ENCODE peak calls at places on chromosomes 3 and 15, in seven cellular contexts. T is esophagus muscularis mucosa, V is suprapubic skin, B is mammary epithelial cell, M is Panc1, S is OCI-LY7, Z is GM12864. J is an unnamed sample.

GRCh38 chr3:44913868-44914468 is 39.6 kb downstream of the TGM4 start:
- DNase-seq in T (no peak), V (no peak), B (peak; percentile 68), M (peak; percentile 47), S (peak; percentile 69), Z (no peak), J (peak; percentile 77)

GRCh38 chr3:125055165-125055912 is 458 bp downstream of the HEG1 start:
- DNase-seq in T (no peak), V (no peak), B (no peak), M (no peak), S (peak; percentile 36), Z (no peak), J (peak; percentile 76)

GRCh38 chr3:41173926-41174702 is 25.2 kb upstream of the CTNNB1 start:
- DNase-seq in T (no peak), V (no peak), B (no peak), M (no peak), S (no peak), Z (no peak), J (no peak)

GRCh38 chr3:53350652-53351051 is 3.3 kb upstream of the DCP1A start:
- DNase-seq in T (no peak), V (no peak), B (no peak), M (no peak), S (peak; percentile 66), Z (no peak), J (no peak)

GRCh38 chr15:56739964-56740640 is 6.8 kb upstream of the ZNF280D start:
- DNase-seq in T (no peak), V (no peak), B (peak; percentile 6), M (no peak), S (peak; percentile 25), Z (no peak), J (no peak)

GRCh38 chr3:171792549-171792948 is 17.7 kb downstream of the PLD1 start:
- DNase-seq in T (no peak), V (no peak), B (peak; percentile 65), M (no peak), S (no peak), Z (no peak), J (no peak)

GRCh38 chr3:47009225-47010049 is 30.0 kb downstream of the NBEAL2 start:
- DNase-seq in T (peak; percentile 96), V (peak; percentile 92), B (peak; percentile 20), M (no peak), S (peak; percentile 53), Z (no peak), J (peak; percentile 99)

GRCh38 chr3:158731938-158732855 is at the start of gene RARRES1:
- DNase-seq in T (no peak), V (peak; percentile 85), B (peak; percentile 70), M (no peak), S (no peak), Z (peak; percentile 3), J (peak; percentile 84)

GRCh38 chr3:141828487-141829284 is 47.8 kb upstream of the ATP1B3 start:
- DNase-seq in T (no peak), V (peak; percentile 81), B (peak; percentile 79), M (no peak), S (no peak), Z (no peak), J (no peak)

GRCh38 chr3:28586325-28586724 is 237.7 kb upstream of the AZI2 start:
- DNase-seq in T (no peak), V (no peak), B (peak; percentile 71), M (no peak), S (no peak), Z (no peak), J (no peak)

GRCh38 chr15:69034352-69034751 is 19.9 kb downstream of the NOX5 start:
- DNase-seq in T (no peak), V (no peak), B (peak; percentile 95), M (peak; percentile 70), S (no peak), Z (no peak), J (no peak)

GRCh38 chr3:100306695-100307094 is 27.9 kb upstream of the NIT2 start:
- DNase-seq in T (no peak), V (no peak), B (no peak), M (no peak), S (no peak), Z (no peak), J (no peak)

GRCh38 chr3:32203854-32204253 is 34.6 kb upstream of the CMTM8 start:
- DNase-seq in T (no peak), V (no peak), B (peak; percentile 32), M (no peak), S (no peak), Z (no peak), J (no peak)

GRCh38 chr15:100124936-100125626 is 216.7 kb downstream of the ADAMTS17 start:
- DNase-seq in T (no peak), V (no peak), B (no peak), M (no peak), S (no peak), Z (no peak), J (no peak)

GRCh38 chr15:75023194-75024101 is at the start of gene PPCDC:
- DNase-seq in T (peak; percentile 97), V (peak; percentile 97), B (peak; percentile 93), M (peak; percentile 81), S (peak; percentile 97), Z (peak; percentile 88), J (peak; percentile 97)

GRCh38 chr15:66858423-66859207 is 156.6 kb downstream of the SMAD6 start:
- DNase-seq in T (no peak), V (no peak), B (no peak), M (no peak), S (no peak), Z (no peak), J (no peak)
- TF ChIP-seq CTCF in T (no peak), V (no peak), B (no peak), M (no peak), S (no peak), Z (no peak), J (no peak)

GRCh38 chr3:76668653-76669052 is 371.2 kb upstream of the ROBO2 start:
- DNase-seq in T (no peak), V (no peak), B (no peak), M (no peak), S (no peak), Z (no peak), J (no peak)

GRCh38 chr3:76669305-76669704 is 370.6 kb upstream of the ROBO2 start:
- DNase-seq in T (no peak), V (no peak), B (no peak), M (no peak), S (no peak), Z (no peak), J (no peak)

DNA sequence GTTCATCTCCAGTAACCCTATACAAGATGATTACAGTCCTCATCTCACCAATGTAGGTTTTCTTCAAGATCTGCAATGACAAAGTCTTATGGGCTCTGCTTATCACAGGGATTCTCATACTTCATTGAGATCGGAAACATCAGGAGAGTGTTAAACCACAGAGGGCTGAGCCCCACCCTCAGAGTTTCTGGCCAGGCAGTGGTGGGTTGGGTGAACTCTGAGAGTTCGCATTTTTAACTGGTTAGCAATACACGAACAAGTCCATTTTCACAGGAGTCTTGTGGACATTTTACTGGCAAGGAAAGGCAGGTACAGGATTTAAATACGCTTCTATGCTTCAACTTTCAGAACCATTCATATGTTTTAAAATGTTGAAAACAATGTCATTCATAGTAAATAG is 366.7 kb upstream of the ROBO2 start:
- DNase-seq in T (no peak), V (no peak), B (no peak), M (no peak), S (no peak), Z (no peak), J (no peak)
- TF ChIP-seq CTCF in T (no peak), V (no peak), B (no peak), M (no peak), S (no peak), Z (no peak), J (no peak)

GRCh38 chr3:78201066-78201465 is 1161.2 kb downstream of the ROBO2 start:
- DNase-seq in T (no peak), V (no peak), B (no peak), M (no peak), S (no peak), Z (no peak), J (no peak)

DNA sequence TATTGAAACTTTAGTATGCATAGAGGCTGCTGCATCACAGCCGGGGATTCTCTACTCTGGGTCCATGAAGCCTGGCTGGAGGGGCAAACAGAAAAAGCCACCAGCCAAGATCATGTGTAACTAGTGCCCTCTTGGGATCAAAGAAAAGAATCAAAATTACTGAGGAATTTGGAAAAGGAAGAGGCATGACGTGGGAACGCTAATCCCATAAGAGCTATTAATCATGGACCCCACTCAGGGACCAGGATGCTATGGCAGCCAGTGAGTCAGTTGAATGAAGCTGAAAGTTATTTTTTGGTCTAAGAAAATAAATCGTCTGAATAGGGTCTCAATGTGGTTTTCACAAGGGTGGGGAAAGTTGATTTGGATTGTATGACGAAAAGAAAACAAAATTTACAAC is 1165.1 kb downstream of the ROBO2 start:
- DNase-seq in T (no peak), V (no peak), B (no peak), M (no peak), S (no peak), Z (no peak), J (no peak)
- TF ChIP-seq CTCF in T (no peak), V (no peak), B (no peak), M (peak; percentile 5), S (no peak), Z (no peak), J (no peak)

GRCh38 chr3:71436337-71436736 is 147.2 kb downstream of the FOXP1 start:
- DNase-seq in T (no peak), V (no peak), B (no peak), M (no peak), S (no peak), Z (no peak), J (no peak)
- TF ChIP-seq CTCF in T (no peak), V (no peak), B (no peak), M (no peak), S (no peak), Z (no peak), J (no peak)

DNA sequence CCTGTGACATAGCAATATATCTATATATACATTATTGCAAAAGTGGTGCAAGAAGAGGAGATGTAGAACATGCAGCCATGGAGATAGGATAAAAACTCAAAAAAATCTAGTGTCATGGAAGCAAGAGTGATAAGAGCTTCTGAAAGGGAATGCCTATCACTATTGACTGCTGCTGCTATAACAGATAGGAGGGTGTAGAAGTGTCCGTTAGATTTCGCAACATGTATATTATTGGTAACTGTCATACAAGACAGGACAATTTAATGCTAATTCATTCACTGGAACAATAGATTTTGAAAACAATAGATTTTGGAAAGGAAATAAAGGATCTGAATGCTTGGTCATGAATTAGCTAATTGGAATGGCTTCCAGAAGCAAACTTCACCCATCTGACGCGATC is 224.5 kb downstream of the ZNF385D start:
- DNase-seq in T (no peak), V (no peak), B (no peak), M (no peak), S (no peak), Z (no peak), J (no peak)
- TF ChIP-seq CTCF in T (no peak), V (no peak), B (no peak), M (no peak), S (no peak), Z (no peak), J (no peak)

GRCh38 chr3:14166877-14167605 is 11.4 kb downstream of the XPC start:
- DNase-seq in T (no peak), V (no peak), B (peak; percentile 37), M (no peak), S (no peak), Z (no peak), J (no peak)
- TF ChIP-seq CTCF in T (no peak), V (no peak), B (no peak), M (no peak), S (no peak), Z (no peak), J (no peak)